ENCODE peak calls at places on chromosomes 3 and 15, in four cellular contexts. E is NCI-H1417; M is activated CD4-positive, alpha-beta T cell treated with anti-CD3 and anti-CD28 coated beads, Interleukin-2, amount 50 U/mL, for 24 hours; L is activated gamma-delta T cell treated with Interleukin-2 at 50 U/mL for 16 hours. Z is an unnamed sample.
A peak's percentile ranks its signal among the peaks of the same experiment; 100 is the strongest.

GRCh38 chr15:67882487-67883227 is 42.8 kb upstream of the RNU6-1 start:
- DNase-seq in E (no peak), M (no peak), L (no peak), Z (no peak)

GRCh38 chr15:45645026-45645980 is 10.5 kb downstream of the SQOR start:
- DNase-seq in E (no peak), M (no peak), L (no peak), Z (no peak)

GRCh38 chr3:32713181-32713580 is 28.2 kb downstream of the CNOT10 start:
- DNase-seq in E (no peak), M (no peak), L (no peak), Z (no peak)

GRCh38 chr3:173553635-173554280 is 156.2 kb downstream of the NLGN1 start:
- DNase-seq in E (peak; percentile 30), M (no peak), L (no peak), Z (peak; percentile 94)

GRCh38 chr3:12980596-12981290 is 92.5 kb downstream of the IQSEC1 start:
- DNase-seq in E (no peak), M (no peak), L (no peak), Z (peak; percentile 18)

GRCh38 chr15:85595804-85596536 is 198.8 kb downstream of the KLHL25 start:
- DNase-seq in E (no peak), M (no peak), L (no peak), Z (no peak)

GRCh38 chr3:51974963-51975856 is at the start of gene ABHD14A:
- DNase-seq in E (peak; percentile 41), M (peak; percentile 56), L (peak; percentile 61), Z (peak; percentile 48)

GRCh38 chr3:43766672-43767465 is 76.1 kb downstream of the ABHD5 start:
- DNase-seq in E (no peak), M (no peak), L (no peak), Z (no peak)

GRCh38 chr15:50353251-50353998 is 1.6 kb downstream of the GABPB1 start:
- DNase-seq in E (no peak), M (no peak), L (no peak), Z (no peak)

GRCh38 chr3:146640955-146641867 is 36.1 kb upstream of the PLSCR5 start:
- DNase-seq in E (no peak), M (no peak), L (no peak), Z (no peak)

GRCh38 chr3:13296662-13297061 is 123.5 kb downstream of the NUP210 start:
- DNase-seq in E (peak; percentile 41), M (no peak), L (no peak), Z (no peak)

GRCh38 chr15:43232289-43232874 is 11.6 kb upstream of the EPB42 start:
- DNase-seq in E (no peak), M (no peak), L (no peak), Z (no peak)

GRCh38 chr3:153319691-153320552 is 157.9 kb downstream of the RAP2B start:
- DNase-seq in E (no peak), M (no peak), L (no peak), Z (no peak)

GRCh38 chr15:31974855-31975421 is 55.4 kb upstream of the CHRNA7 start:
- DNase-seq in E (peak; percentile 65), M (no peak), L (no peak), Z (peak; percentile 26)

GRCh38 chr15:95604634-95605036 is 725.9 kb upstream of the NR2F2 start:
- DNase-seq in E (no peak), M (no peak), L (no peak), Z (no peak)

GRCh38 chr3:30614943-30615342 is 8.5 kb downstream of the TGFBR2 start:
- DNase-seq in E (no peak), M (no peak), L (no peak), Z (no peak)

GRCh38 chr3:42685363-42685881 is at the start of gene KLHL40:
- DNase-seq in E (no peak), M (no peak), L (no peak), Z (no peak)

GRCh38 chr15:40122239-40122638 is 13.6 kb upstream of the BMF start:
- DNase-seq in E (no peak), M (no peak), L (no peak), Z (no peak)

GRCh38 chr3:114274929-114275328 is 18.9 kb upstream of the TIGIT start:
- DNase-seq in E (no peak), M (no peak), L (no peak), Z (no peak)

GRCh38 chr15:32872606-32873291 is 154.9 kb downstream of the GREM1 start:
- DNase-seq in E (no peak), M (no peak), L (no peak), Z (no peak)

GRCh38 chr3:186406669-186407635 is 44.9 kb upstream of the DGKG start:
- DNase-seq in E (no peak), M (no peak), L (no peak), Z (no peak)

GRCh38 chr3:8505621-8506020 is 4.0 kb downstream of the LMCD1 start:
- DNase-seq in E (no peak), M (no peak), L (no peak), Z (no peak)

GRCh38 chr3:50303038-50303815 is at the start of gene HYAL1:
- DNase-seq in E (no peak), M (no peak), L (no peak), Z (no peak)

GRCh38 chr3:140753865-140754754 is 76.2 kb downstream of the TRIM42 start:
- DNase-seq in E (no peak), M (no peak), L (no peak), Z (no peak)

GRCh38 chr3:59084598-59084997 is 34.8 kb upstream of the CFAP20DC start:
- DNase-seq in E (no peak), M (no peak), L (no peak), Z (no peak)